ENCODE peak calls at places on chromosomes 4 and X, in eight cellular contexts. U, P, C, K, M, Q, V and W are unnamed samples.

GRCh38 chr4:152554742-152555141 is 18.9 kb upstream of the FBXW7 start:
- DNase-seq in C (no peak), V (no peak), M (no peak), K (no peak), P (no peak), U (no peak), Q (no peak), W (no peak)

GRCh38 chr4:106766519-106766918 is 269.6 kb downstream of the DKK2 start:
- DNase-seq in P (no peak), K (no peak), V (no peak), U (no peak), Q (no peak), M (no peak), C (no peak), W (no peak)

GRCh38 chrX:101956556-101956955 is 24.7 kb upstream of the ZMAT1 start:
- DNase-seq in V (no peak), C (no peak), Q (no peak), U (no peak), M (no peak), P (no peak), K (no peak), W (no peak)

GRCh38 chrX:103831803-103832544 is at the start of gene RAB9B:
- DNase-seq in M (peak; percentile 2), P (no peak), C (peak; percentile 56), Q (peak; percentile 31), U (no peak), K (peak; percentile 70), V (no peak), W (peak; percentile 87)

GRCh38 chrX:103629295-103630170 is 758 bp downstream of the TCEAL1 start:
- DNase-seq in P (peak; percentile 25), Q (peak; percentile 56), M (no peak), C (peak; percentile 15), V (peak; percentile 20), U (peak; percentile 1), K (peak; percentile 75), W (peak; percentile 83)

GRCh38 chr4:92121099-92121498 is 182.7 kb upstream of the GRID2 start:
- DNase-seq in K (peak; percentile 1), V (no peak), Q (no peak), M (no peak), U (no peak), P (peak; percentile 22), C (no peak), W (no peak)

GRCh38 chrX:38768079-38768478 is 33.2 kb upstream of the MID1IP1 start:
- DNase-seq in U (peak; percentile 0), K (peak; percentile 1), P (peak; percentile 1), Q (no peak), C (peak; percentile 19), M (peak; percentile 20), V (peak; percentile 6), W (no peak)

GRCh38 chr4:16140520-16141249 is 56.9 kb upstream of the PROM1 start:
- DNase-seq in M (no peak), K (no peak), C (no peak), U (no peak), P (peak; percentile 92), Q (no peak), V (peak; percentile 29), W (no peak)

GRCh38 chr4:73841243-73841925 is 4.9 kb downstream of the CXCL6 start:
- DNase-seq in C (no peak), M (no peak), P (no peak), V (no peak), U (no peak), Q (no peak), K (no peak), W (no peak)

GRCh38 chr4:1122501-1122900 is 9.1 kb upstream of the RNF212 start:
- DNase-seq in P (no peak), U (no peak), K (no peak), C (no peak), Q (no peak), V (no peak), M (no peak), W (no peak)

GRCh38 chrX:8813036-8813435 is 11.9 kb upstream of the FAM9A start:
- DNase-seq in P (no peak), K (no peak), V (no peak), U (no peak), C (no peak), M (no peak), Q (no peak), W (no peak)

GRCh38 chr4:28799696-28800095 is 1920.5 kb upstream of the PCDH7 start:
- DNase-seq in U (no peak), Q (no peak), K (no peak), M (no peak), C (no peak), V (no peak), P (no peak), W (no peak)

GRCh38 chr4:60611762-60612496 is 588.2 kb upstream of the ADGRL3 start:
- DNase-seq in M (no peak), U (no peak), P (no peak), K (no peak), C (no peak), V (no peak), Q (no peak), W (no peak)

GRCh38 chr4:68271851-68272756 is 26.6 kb upstream of the TMPRSS11B start:
- DNase-seq in M (peak; percentile 57), V (peak; percentile 30), P (peak; percentile 22), Q (no peak), C (peak; percentile 60), K (peak; percentile 57), U (no peak), W (no peak)